ENCODE peak calls at places on chromosomes 6 and 20, in ten cellular contexts. One of them, this sample, is unnamed.

GRCh38 chr6:37851997-37852524 is 32.5 kb downstream of the ZFAND3 start:
- DNase-seq in IMR-90: no peak
- DNase-seq in mucosa of descending colon: no peak
- DNase-seq in HCT116: no peak
- DNase-seq in CD4-positive, alpha-beta memory T cell: no peak
- DNase-seq in uterus: no peak
- DNase-seq in heart left ventricle: no peak
- DNase-seq in heart right ventricle: no peak
- DNase-seq in MM.1S: no peak
- DNase-seq in Caco-2: no peak
- DNase-seq in this sample: no peak

GRCh38 chr20:6768228-6769185 is 1.0 kb downstream of the BMP2 start:
- DNase-seq in IMR-90: peak; percentile 4
- DNase-seq in mucosa of descending colon: peak; percentile 64
- DNase-seq in HCT116: no peak
- DNase-seq in CD4-positive, alpha-beta memory T cell: no peak
- DNase-seq in uterus: no peak
- DNase-seq in heart left ventricle: peak; percentile 47
- DNase-seq in heart right ventricle: peak; percentile 29
- DNase-seq in MM.1S: no peak
- DNase-seq in Caco-2: peak; percentile 46
- DNase-seq in this sample: no peak

GRCh38 chr6:133610271-133610840 is 278.6 kb upstream of the TCF21 start:
- DNase-seq in IMR-90: peak; percentile 75
- DNase-seq in mucosa of descending colon: no peak
- DNase-seq in HCT116: no peak
- DNase-seq in CD4-positive, alpha-beta memory T cell: no peak
- DNase-seq in uterus: no peak
- DNase-seq in heart left ventricle: no peak
- DNase-seq in heart right ventricle: no peak
- DNase-seq in MM.1S: no peak
- DNase-seq in Caco-2: no peak
- DNase-seq in this sample: no peak

GRCh38 chr6:15491986-15492269 is 170.9 kb downstream of the DTNBP1 start:
- DNase-seq in IMR-90: no peak
- DNase-seq in mucosa of descending colon: no peak
- DNase-seq in HCT116: no peak
- DNase-seq in CD4-positive, alpha-beta memory T cell: no peak
- DNase-seq in uterus: no peak
- DNase-seq in heart left ventricle: no peak
- DNase-seq in heart right ventricle: no peak
- DNase-seq in MM.1S: no peak
- DNase-seq in Caco-2: no peak
- DNase-seq in this sample: no peak

GRCh38 chr6:169158182-169158573 is 95.5 kb downstream of the THBS2 start:
- DNase-seq in IMR-90: peak; percentile 81
- DNase-seq in mucosa of descending colon: peak; percentile 50
- DNase-seq in HCT116: no peak
- DNase-seq in CD4-positive, alpha-beta memory T cell: no peak
- DNase-seq in uterus: peak; percentile 56
- DNase-seq in heart left ventricle: peak; percentile 74
- DNase-seq in heart right ventricle: peak; percentile 70
- DNase-seq in MM.1S: no peak
- DNase-seq in Caco-2: no peak
- DNase-seq in this sample: peak; percentile 85

GRCh38 chr6:117206951-117207687 is 58.2 kb upstream of the VGLL2 start:
- DNase-seq in IMR-90: no peak
- DNase-seq in mucosa of descending colon: no peak
- DNase-seq in HCT116: no peak
- DNase-seq in CD4-positive, alpha-beta memory T cell: no peak
- DNase-seq in uterus: no peak
- DNase-seq in heart left ventricle: peak; percentile 57
- DNase-seq in heart right ventricle: peak; percentile 28
- DNase-seq in MM.1S: no peak
- DNase-seq in Caco-2: peak; percentile 31
- DNase-seq in this sample: no peak

GRCh38 chr20:57522380-57522973 is 2.5 kb downstream of the CTCFL start:
- DNase-seq in IMR-90: no peak
- DNase-seq in mucosa of descending colon: no peak
- DNase-seq in HCT116: no peak
- DNase-seq in CD4-positive, alpha-beta memory T cell: no peak
- DNase-seq in uterus: no peak
- DNase-seq in heart left ventricle: no peak
- DNase-seq in heart right ventricle: no peak
- DNase-seq in MM.1S: no peak
- DNase-seq in Caco-2: no peak
- DNase-seq in this sample: no peak

GRCh38 chr6:104921896-104922295 is 35.0 kb upstream of the LIN28B start:
- DNase-seq in IMR-90: no peak
- DNase-seq in mucosa of descending colon: no peak
- DNase-seq in HCT116: no peak
- DNase-seq in CD4-positive, alpha-beta memory T cell: no peak
- DNase-seq in uterus: no peak
- DNase-seq in heart left ventricle: no peak
- DNase-seq in heart right ventricle: no peak
- DNase-seq in MM.1S: no peak
- DNase-seq in Caco-2: no peak
- DNase-seq in this sample: no peak

GRCh38 chr20:35299780-35300179 is 7.6 kb upstream of the FAM83C start:
- DNase-seq in IMR-90: no peak
- DNase-seq in mucosa of descending colon: no peak
- DNase-seq in HCT116: no peak
- DNase-seq in CD4-positive, alpha-beta memory T cell: no peak
- DNase-seq in uterus: no peak
- DNase-seq in heart left ventricle: no peak
- DNase-seq in heart right ventricle: no peak
- DNase-seq in MM.1S: no peak
- DNase-seq in Caco-2: no peak
- DNase-seq in this sample: no peak

GRCh38 chr6:111721677-111722219 is 116.1 kb upstream of the TRAF3IP2 start:
- DNase-seq in IMR-90: peak; percentile 44
- DNase-seq in mucosa of descending colon: no peak
- DNase-seq in HCT116: peak; percentile 13
- DNase-seq in CD4-positive, alpha-beta memory T cell: peak; percentile 46
- DNase-seq in uterus: no peak
- DNase-seq in heart left ventricle: peak; percentile 35
- DNase-seq in heart right ventricle: no peak
- DNase-seq in MM.1S: peak; percentile 13
- DNase-seq in Caco-2: no peak
- DNase-seq in this sample: no peak

GRCh38 chr20:61628480-61628879 is 376.4 kb downstream of the CDH4 start:
- DNase-seq in IMR-90: no peak
- DNase-seq in mucosa of descending colon: no peak
- DNase-seq in HCT116: no peak
- DNase-seq in CD4-positive, alpha-beta memory T cell: no peak
- DNase-seq in uterus: no peak
- DNase-seq in heart left ventricle: no peak
- DNase-seq in heart right ventricle: no peak
- DNase-seq in MM.1S: no peak
- DNase-seq in Caco-2: no peak
- DNase-seq in this sample: no peak

GRCh38 chr6:113488812-113489685 is 368.1 kb upstream of the MARCKS start:
- DNase-seq in IMR-90: no peak
- DNase-seq in mucosa of descending colon: no peak
- DNase-seq in HCT116: no peak
- DNase-seq in CD4-positive, alpha-beta memory T cell: no peak
- DNase-seq in uterus: no peak
- DNase-seq in heart left ventricle: no peak
- DNase-seq in heart right ventricle: no peak
- DNase-seq in MM.1S: no peak
- DNase-seq in Caco-2: no peak
- DNase-seq in this sample: no peak

GRCh38 chr6:126202689-126203088 is 137.2 kb upstream of the CENPW start:
- DNase-seq in IMR-90: no peak
- DNase-seq in mucosa of descending colon: no peak
- DNase-seq in HCT116: no peak
- DNase-seq in CD4-positive, alpha-beta memory T cell: no peak
- DNase-seq in uterus: no peak
- DNase-seq in heart left ventricle: no peak
- DNase-seq in heart right ventricle: no peak
- DNase-seq in MM.1S: no peak
- DNase-seq in Caco-2: no peak
- DNase-seq in this sample: no peak

GRCh38 chr6:52515219-52515960 is 61.5 kb downstream of the TRAM2 start:
- DNase-seq in IMR-90: peak; percentile 75
- DNase-seq in mucosa of descending colon: no peak
- DNase-seq in HCT116: no peak
- DNase-seq in CD4-positive, alpha-beta memory T cell: no peak
- DNase-seq in uterus: no peak
- DNase-seq in heart left ventricle: no peak
- DNase-seq in heart right ventricle: no peak
- DNase-seq in MM.1S: no peak
- DNase-seq in Caco-2: no peak
- DNase-seq in this sample: no peak

GRCh38 chr6:5435449-5435848 is 174.1 kb downstream of the FARS2 start:
- DNase-seq in IMR-90: peak; percentile 86
- DNase-seq in mucosa of descending colon: no peak
- DNase-seq in HCT116: no peak
- DNase-seq in CD4-positive, alpha-beta memory T cell: no peak
- DNase-seq in uterus: no peak
- DNase-seq in heart left ventricle: no peak
- DNase-seq in heart right ventricle: no peak
- DNase-seq in MM.1S: no peak
- DNase-seq in Caco-2: no peak
- DNase-seq in this sample: no peak

GRCh38 chr6:24951831-24952299 is 16.1 kb upstream of the RIPOR2 start:
- DNase-seq in IMR-90: no peak
- DNase-seq in mucosa of descending colon: no peak
- DNase-seq in HCT116: no peak
- DNase-seq in CD4-positive, alpha-beta memory T cell: peak; percentile 87
- DNase-seq in uterus: no peak
- DNase-seq in heart left ventricle: no peak
- DNase-seq in heart right ventricle: no peak
- DNase-seq in MM.1S: no peak
- DNase-seq in Caco-2: no peak
- DNase-seq in this sample: no peak

GRCh38 chr6:43944908-43945777 is 175.1 kb downstream of the VEGFA start:
- DNase-seq in IMR-90: no peak
- DNase-seq in mucosa of descending colon: no peak
- DNase-seq in HCT116: no peak
- DNase-seq in CD4-positive, alpha-beta memory T cell: no peak
- DNase-seq in uterus: no peak
- DNase-seq in heart left ventricle: no peak
- DNase-seq in heart right ventricle: no peak
- DNase-seq in MM.1S: no peak
- DNase-seq in Caco-2: no peak
- DNase-seq in this sample: no peak

DNA sequence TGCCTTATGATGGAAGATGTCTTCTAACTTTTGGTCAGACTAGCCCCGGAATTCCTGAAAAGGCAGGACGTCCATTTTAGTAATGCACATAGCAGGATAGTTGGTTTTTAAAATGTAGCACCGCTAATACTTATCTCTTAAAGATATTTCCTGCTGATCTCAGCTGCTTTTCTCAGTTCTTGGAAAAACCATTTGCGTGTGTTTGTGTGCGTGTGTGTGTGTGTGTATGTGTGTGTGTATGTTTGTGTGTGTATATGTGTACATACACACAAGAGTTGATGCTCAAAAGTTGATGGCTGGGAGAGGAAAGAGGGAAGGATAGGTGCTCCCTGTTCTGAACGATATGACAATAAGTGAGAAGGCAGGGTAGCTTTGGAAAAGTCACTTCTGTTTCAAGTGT is 61.7 kb upstream of the SUPT3H start:
- DNase-seq in IMR-90: no peak
- DNase-seq in mucosa of descending colon: no peak
- DNase-seq in HCT116: no peak
- DNase-seq in CD4-positive, alpha-beta memory T cell: no peak
- DNase-seq in uterus: no peak
- DNase-seq in heart left ventricle: no peak
- DNase-seq in heart right ventricle: no peak
- DNase-seq in MM.1S: no peak
- DNase-seq in Caco-2: no peak
- DNase-seq in this sample: no peak
- H3K4me1 ChIP-seq in IMR-90: peaks cover 18% of the 10 kb centered on the region
- H3K4me1 ChIP-seq in mucosa of descending colon: peaks cover 8% of the 10 kb centered on the region
- H3K4me1 ChIP-seq in HCT116: peaks cover 30% of the 10 kb centered on the region
- H3K4me1 ChIP-seq in CD4-positive, alpha-beta memory T cell: peaks cover 81% of the 10 kb centered on the region
- H3K4me1 ChIP-seq in uterus: no peaks in the 10 kb centered on the region
- H3K4me1 ChIP-seq in heart left ventricle: peaks cover 17% of the 10 kb centered on the region
- H3K4me1 ChIP-seq in heart right ventricle: peaks cover 17% of the 10 kb centered on the region
- H3K4me1 ChIP-seq in MM.1S: peaks cover 24% of the 10 kb centered on the region
- H3K4me1 ChIP-seq in Caco-2: no peaks in the 10 kb centered on the region
- H3K4me1 ChIP-seq in this sample: peaks cover 35% of the 10 kb centered on the region

GRCh38 chr20:17571967-17572638 is 2.2 kb downstream of the DSTN start:
- DNase-seq in IMR-90: no peak
- DNase-seq in mucosa of descending colon: no peak
- DNase-seq in HCT116: no peak
- DNase-seq in CD4-positive, alpha-beta memory T cell: no peak
- DNase-seq in uterus: no peak
- DNase-seq in heart left ventricle: no peak
- DNase-seq in heart right ventricle: no peak
- DNase-seq in MM.1S: peak; percentile 16
- DNase-seq in Caco-2: no peak
- DNase-seq in this sample: no peak
- H3K4me3 ChIP-seq in IMR-90: peak overlapping the region; percentile 22
- H3K4me3 ChIP-seq in mucosa of descending colon: no peak overlapping the region
- H3K4me3 ChIP-seq in HCT116: no peak overlapping the region
- H3K4me3 ChIP-seq in CD4-positive, alpha-beta memory T cell: no peak overlapping the region
- H3K4me3 ChIP-seq in uterus: peak overlapping the region; percentile 77
- H3K4me3 ChIP-seq in heart left ventricle: peak overlapping the region; percentile 88
- H3K4me3 ChIP-seq in heart right ventricle: peak overlapping the region; percentile 91
- H3K4me3 ChIP-seq in MM.1S: no peak overlapping the region
- H3K4me3 ChIP-seq in Caco-2: no peak overlapping the region
- H3K4me3 ChIP-seq in this sample: peak overlapping the region; percentile 94

GRCh38 chr6:100753421-100753820 is 127.7 kb downstream of the ASCC3 start:
- DNase-seq in IMR-90: no peak
- DNase-seq in mucosa of descending colon: no peak
- DNase-seq in HCT116: no peak
- DNase-seq in CD4-positive, alpha-beta memory T cell: no peak
- DNase-seq in uterus: no peak
- DNase-seq in heart left ventricle: no peak
- DNase-seq in heart right ventricle: no peak
- DNase-seq in MM.1S: no peak
- DNase-seq in Caco-2: no peak
- DNase-seq in this sample: no peak
- H3K36me3 ChIP-seq in IMR-90: no peaks in the 10 kb centered on the region
- H3K36me3 ChIP-seq in mucosa of descending colon: no peaks in the 10 kb centered on the region
- H3K36me3 ChIP-seq in HCT116: peaks cover under 1% of the 10 kb centered on the region
- H3K36me3 ChIP-seq in CD4-positive, alpha-beta memory T cell: no peaks in the 10 kb centered on the region
- H3K36me3 ChIP-seq in uterus: no peaks in the 10 kb centered on the region
- H3K36me3 ChIP-seq in heart left ventricle: peaks cover 7% of the 10 kb centered on the region
- H3K36me3 ChIP-seq in heart right ventricle: no peaks in the 10 kb centered on the region
- H3K36me3 ChIP-seq in MM.1S: no peaks in the 10 kb centered on the region
- H3K36me3 ChIP-seq in Caco-2: no peaks in the 10 kb centered on the region
- H3K36me3 ChIP-seq in this sample: no peaks in the 10 kb centered on the region

DNA sequence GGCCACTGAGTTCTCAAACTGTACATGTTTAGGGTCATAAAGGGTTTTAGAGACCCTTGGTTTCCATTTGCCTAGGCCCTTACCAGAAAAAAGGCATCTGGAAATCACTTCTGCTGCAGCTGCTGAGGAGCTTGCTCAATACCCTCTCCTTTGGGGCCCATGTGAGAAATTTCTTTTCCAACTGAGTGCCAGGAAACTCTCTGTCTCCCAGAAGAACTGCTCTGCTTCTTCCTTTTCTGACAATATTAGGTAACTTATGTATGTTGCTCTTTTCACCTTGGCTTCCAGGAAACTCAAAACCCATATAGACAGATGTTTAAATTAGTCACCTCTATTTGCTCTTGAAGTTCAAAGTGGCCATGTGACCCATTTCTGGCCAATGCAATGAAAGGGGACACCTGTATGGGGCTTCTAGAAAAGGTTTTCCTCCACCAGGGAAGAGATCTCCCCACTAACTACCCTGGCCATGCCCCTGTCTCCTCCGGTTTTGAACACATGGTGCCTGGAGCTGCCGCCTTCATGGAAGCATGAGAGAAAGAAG is 121.6 kb downstream of the PREX1 start:
- DNase-seq in IMR-90: no peak
- DNase-seq in mucosa of descending colon: no peak
- DNase-seq in HCT116: no peak
- DNase-seq in CD4-positive, alpha-beta memory T cell: no peak
- DNase-seq in uterus: no peak
- DNase-seq in heart left ventricle: no peak
- DNase-seq in heart right ventricle: no peak
- DNase-seq in MM.1S: no peak
- DNase-seq in Caco-2: no peak
- DNase-seq in this sample: no peak
- H3K4me1 ChIP-seq in IMR-90: no peaks in the 10 kb centered on the region
- H3K4me1 ChIP-seq in mucosa of descending colon: no peaks in the 10 kb centered on the region
- H3K4me1 ChIP-seq in HCT116: no peaks in the 10 kb centered on the region
- H3K4me1 ChIP-seq in CD4-positive, alpha-beta memory T cell: peaks cover 41% of the 10 kb centered on the region
- H3K4me1 ChIP-seq in uterus: no peaks in the 10 kb centered on the region
- H3K4me1 ChIP-seq in heart left ventricle: peaks cover 26% of the 10 kb centered on the region
- H3K4me1 ChIP-seq in heart right ventricle: peaks cover 53% of the 10 kb centered on the region
- H3K4me1 ChIP-seq in MM.1S: no peaks in the 10 kb centered on the region
- H3K4me1 ChIP-seq in Caco-2: peaks cover 7% of the 10 kb centered on the region
- H3K4me1 ChIP-seq in this sample: peaks cover 10% of the 10 kb centered on the region

This sample was measured in vagina.